ENCODE peak calls at places on chromosomes 3 and 15, in five cellular contexts. M is right lobe of liver, O is ovary, J is spleen, I is activated B cell treated with CpG ODN at 0.5 μM for 24 hours. H is an unnamed sample.
A peak's percentile ranks its signal among the peaks of the same experiment; 100 is the strongest.

GRCh38 chr3:132726341-132726823 is 4.2 kb upstream of the NPHP3 start:
- DNase-seq in M (no peak), J (no peak), I (no peak), O (no peak), H (no peak)

GRCh38 chr3:179973931-179974361 is 62.8 kb downstream of the PEX5L start:
- DNase-seq in J (no peak), I (no peak), O (no peak), M (no peak), H (no peak)

GRCh38 chr15:90818251-90819210 is 49.9 kb upstream of the FURIN start:
- DNase-seq in I (peak; percentile 60), J (peak; percentile 88), M (peak; percentile 48), O (no peak), H (no peak)

GRCh38 chr15:69755571-69756310 is 303.1 kb downstream of the RPLP1 start:
- DNase-seq in M (no peak), I (peak; percentile 63), J (peak; percentile 89), O (no peak), H (no peak)

GRCh38 chr3:28348286-28348636 is 260 bp upstream of the ZCWPW2 start:
- DNase-seq in O (no peak), I (no peak), J (no peak), M (no peak), H (no peak)

GRCh38 chr3:106457278-106458210 is 588.7 kb upstream of the CBLB start:
- DNase-seq in O (no peak), M (no peak), I (no peak), J (no peak), H (no peak)

GRCh38 chr3:139491966-139492365 is 15.7 kb upstream of the RBP2 start:
- DNase-seq in M (no peak), I (no peak), O (no peak), J (no peak), H (no peak)

GRCh38 chr3:116443096-116443793 is 2.0 kb downstream of the LSAMP start:
- DNase-seq in O (no peak), J (no peak), I (no peak), M (no peak), H (no peak)

GRCh38 chr3:85783331-85783730 is 824.5 kb downstream of the CADM2 start:
- DNase-seq in J (no peak), I (no peak), O (no peak), M (no peak), H (no peak)

GRCh38 chr15:22942877-22943276 is 37.3 kb downstream of the CYFIP1 start:
- DNase-seq in M (no peak), J (no peak), I (no peak), O (no peak), H (no peak)

GRCh38 chr15:55774113-55774970 is 31.4 kb upstream of the PRTG start:
- DNase-seq in O (peak; percentile 28), J (no peak), I (no peak), M (no peak), H (no peak)

GRCh38 chr3:141228385-141228784 is 3.2 kb upstream of the PXYLP1 start:
- DNase-seq in O (no peak), M (no peak), J (no peak), I (no peak), H (no peak)

GRCh38 chr3:57803647-57804081 is 47.6 kb downstream of the SLMAP start:
- DNase-seq in O (no peak), J (no peak), M (no peak), I (no peak), H (no peak)

GRCh38 chr3:10283638-10284037 is 9.1 kb downstream of the GHRL start:
- DNase-seq in O (no peak), I (no peak), J (no peak), M (no peak), H (no peak)

GRCh38 chr3:25566358-25566920 is 98.3 kb downstream of the TOP2B start:
- DNase-seq in O (no peak), J (no peak), I (no peak), M (no peak), H (no peak)
- TF ChIP-seq CTCF in O (no peak), J (no peak), I (no peak), M (no peak), H (peak; percentile 21)

GRCh38 chr3:52894756-52895155 is 2.6 kb downstream of the STIMATE start:
- DNase-seq in J (no peak), O (no peak), M (no peak), I (no peak), H (no peak)

GRCh38 chr3:52896613-52897012 is 735 bp downstream of the STIMATE start:
- DNase-seq in M (no peak), J (no peak), I (no peak), O (no peak), H (no peak)

GRCh38 chr3:52895416-52895815 is 1.9 kb downstream of the STIMATE start:
- DNase-seq in J (no peak), O (no peak), I (no peak), M (no peak), H (no peak)

GRCh38 chr3:52893723-52894122 is 3.6 kb downstream of the STIMATE start:
- DNase-seq in M (peak; percentile 92), O (peak; percentile 36), I (no peak), J (no peak), H (no peak)

GRCh38 chr3:52897130-52898109 is at the start of gene STIMATE:
- DNase-seq in M (peak; percentile 92), O (peak; percentile 85), I (peak; percentile 85), J (peak; percentile 98), H (no peak)
- TF ChIP-seq CTCF in M (no peak), O (no peak), I (no peak), J (peak; percentile 14), H (peak; percentile 28)

GRCh38 chr3:62109534-62109933 is 263.8 kb downstream of the FEZF2 start:
- DNase-seq in O (no peak), M (no peak), J (no peak), I (no peak), H (no peak)
- TF ChIP-seq CTCF in O (no peak), M (no peak), J (no peak), I (no peak), H (peak; percentile 36)

GRCh38 chr3:72657666-72658065 is 190.6 kb downstream of the SHQ1 start:
- DNase-seq in O (no peak), M (no peak), J (no peak), I (no peak), H (no peak)

GRCh38 chr3:72652395-72652794 is 195.8 kb downstream of the SHQ1 start:
- DNase-seq in M (no peak), O (no peak), I (no peak), J (no peak), H (no peak)

GRCh38 chr3:72658466-72659100 is 189.7 kb downstream of the SHQ1 start:
- DNase-seq in I (no peak), M (no peak), O (no peak), J (no peak), H (no peak)

GRCh38 chr3:72655151-72655551 is 193.1 kb downstream of the SHQ1 start:
- DNase-seq in O (no peak), J (no peak), I (no peak), M (no peak), H (no peak)

DNA sequence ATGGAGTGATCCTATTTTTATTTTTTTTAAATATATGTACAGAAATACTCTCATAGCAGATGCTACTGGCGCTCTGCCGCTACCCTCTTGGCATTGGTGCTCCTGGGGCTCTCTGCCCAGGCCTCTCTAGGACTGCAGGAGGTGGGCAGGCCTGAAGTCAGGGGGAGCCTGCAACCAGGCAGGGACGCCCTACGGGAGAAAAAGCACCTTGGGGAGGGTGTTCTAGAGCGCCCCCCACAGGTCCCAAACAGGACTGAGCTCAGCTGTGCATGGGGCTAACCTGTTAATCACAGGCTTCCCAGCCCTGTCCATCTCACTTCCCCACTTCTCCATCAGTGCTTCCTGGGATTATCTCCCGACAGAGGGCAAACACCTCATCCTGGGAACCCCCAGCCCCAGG is 192.5 kb downstream of the SHQ1 start:
- DNase-seq in J (no peak), O (no peak), M (no peak), I (no peak), H (no peak)
- TF ChIP-seq CTCF in J (no peak), O (no peak), M (no peak), I (no peak), H (peak; percentile 39)

GRCh38 chr3:43856761-43857160 is 166.0 kb downstream of the ABHD5 start:
- DNase-seq in I (no peak), J (no peak), O (no peak), M (no peak), H (no peak)

GRCh38 chr3:43854916-43855315 is 164.2 kb downstream of the ABHD5 start:
- DNase-seq in M (no peak), O (no peak), J (no peak), I (no peak), H (no peak)

GRCh38 chr3:43856351-43856750 is 165.6 kb downstream of the ABHD5 start:
- DNase-seq in I (no peak), O (no peak), J (no peak), M (no peak), H (no peak)

GRCh38 chr3:43857361-43858051 is 166.8 kb downstream of the ABHD5 start:
- DNase-seq in O (no peak), J (no peak), I (no peak), M (no peak), H (no peak)

GRCh38 chr3:43855674-43856299 is 165.0 kb downstream of the ABHD5 start:
- DNase-seq in O (peak; percentile 46), M (peak; percentile 68), J (no peak), I (no peak), H (no peak)
- TF ChIP-seq CTCF in O (no peak), M (peak; percentile 72), J (peak; percentile 72), I (no peak), H (peak; percentile 82)

GRCh38 chr15:32029862-32030781 is at the start of gene CHRNA7:
- DNase-seq in J (peak; percentile 79), O (peak; percentile 73), M (peak; percentile 59), I (no peak), H (no peak)
- TF ChIP-seq CTCF in J (peak; percentile 50), O (no peak), M (peak; percentile 10), I (no peak), H (peak; percentile 50)

DNA sequence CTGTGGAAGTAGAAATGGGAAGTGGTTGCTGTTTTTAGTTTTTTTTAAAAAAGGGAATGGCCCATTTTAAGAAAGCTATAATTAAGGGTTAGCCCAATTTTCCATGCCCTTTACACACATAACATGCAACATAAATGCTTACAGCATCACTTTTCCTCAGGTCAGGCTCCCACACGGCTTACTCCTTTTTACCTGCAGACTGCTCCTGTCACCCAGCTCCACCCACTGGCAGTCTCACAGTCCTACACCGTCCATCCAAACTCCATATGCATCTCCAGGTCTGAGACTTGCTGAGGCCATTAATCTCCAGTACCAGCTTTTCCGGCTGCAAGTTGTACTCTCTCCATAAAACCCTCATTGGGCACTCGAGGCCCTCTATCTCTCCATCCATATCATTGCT is 19.7 kb downstream of the MORC1 start:
- DNase-seq in I (no peak), O (no peak), J (no peak), M (no peak), H (no peak)
- TF ChIP-seq CTCF in I (no peak), O (no peak), J (no peak), M (peak; percentile 48), H (peak; percentile 14)

H was measured in chondrocyte.